ENCODE peak calls at places on chromosomes 3 and 15, in eight cellular contexts. I is right lobe of liver; S is activated CD8-positive, alpha-beta T cell treated with anti-CD3 and anti-CD28 coated beads for 36 hours; U is Calu3; K is heart left ventricle; F is amniotic epithelial cell; Y is H4; O is T-helper 17 cell. B is an unnamed sample.

GRCh38 chr3:77042892-77043291 is 3.0 kb downstream of the ROBO2 start:
- DNase-seq in O (no peak), S (no peak), Y (peak), F (no peak), I (no peak), K (no peak), U (no peak), B (no peak)

GRCh38 chr15:40097968-40098476 is 10.7 kb downstream of the BMF start:
- DNase-seq in I (peak), Y (peak), U (no peak), F (no peak), S (no peak), K (peak), O (no peak), B (no peak)

GRCh38 chr15:40929730-40930429 is 740 bp downstream of the DLL4 start:
- DNase-seq in S (no peak), O (no peak), U (no peak), I (no peak), K (no peak), F (peak), Y (no peak), B (no peak)

GRCh38 chr3:134360046-134360445 is 14.2 kb downstream of the AMOTL2 start:
- DNase-seq in Y (no peak), S (no peak), F (no peak), U (no peak), K (no peak), I (no peak), O (no peak), B (no peak)

GRCh38 chr3:123635717-123636116 is 50.9 kb upstream of the HACD2 start:
- DNase-seq in U (no peak), I (no peak), O (no peak), Y (no peak), F (no peak), K (no peak), S (no peak), B (no peak)

GRCh38 chr3:14243782-14244181 is 65.2 kb downstream of the LSM3 start:
- DNase-seq in Y (no peak), K (peak), I (no peak), U (no peak), F (no peak), S (no peak), O (no peak), B (peak)

GRCh38 chr3:4988815-4989648 is 9.8 kb downstream of the BHLHE40 start:
- DNase-seq in Y (peak), U (no peak), K (no peak), F (no peak), O (no peak), I (no peak), S (no peak), B (peak)

GRCh38 chr15:99504071-99504822 is 61.5 kb upstream of the MEF2A start:
- DNase-seq in F (no peak), S (peak), O (no peak), U (no peak), Y (no peak), K (no peak), I (no peak), B (no peak)

GRCh38 chr15:43771816-43772215 is 5.0 kb downstream of the ELL3 start:
- DNase-seq in S (no peak), Y (no peak), K (no peak), O (no peak), I (no peak), U (no peak), F (no peak), B (no peak)

GRCh38 chr3:178520436-178520835 is 15.8 kb upstream of the KCNMB2 start:
- DNase-seq in K (no peak), O (no peak), U (no peak), Y (no peak), S (no peak), F (no peak), I (no peak), B (no peak)